ENCODE peak calls at places on chromosomes 11 and 22, in six cellular contexts. U, Z, P, J, R and C are unnamed samples.

GRCh38 chr22:28442951-28443876 is 236.4 kb downstream of the TTC28 start:
- DNase-seq in U (peak; percentile 81), Z (peak; percentile 64), P (no peak), J (peak; percentile 50), R (no peak), C (peak; percentile 79)

GRCh38 chr11:127110542-127110941 is 110.0 kb upstream of the KIRREL3 start:
- DNase-seq in U (no peak), Z (no peak), P (no peak), J (no peak), R (no peak), C (peak; percentile 22)

GRCh38 chr11:8768625-8769333 is 86.2 kb downstream of the RPL27A start:
- DNase-seq in U (no peak), Z (no peak), P (no peak), J (no peak), R (no peak), C (peak; percentile 90)

GRCh38 chr22:23791737-23792645 is 5.2 kb downstream of the SMARCB1 start:
- DNase-seq in U (no peak), Z (no peak), P (no peak), J (no peak), R (no peak), C (peak; percentile 42)

GRCh38 chr11:129917231-129917630 is 21.9 kb upstream of the NFRKB start:
- DNase-seq in U (no peak), Z (no peak), P (no peak), J (no peak), R (no peak), C (peak; percentile 82)

GRCh38 chr22:46149998-46150549 is at the start of gene PPARA:
- DNase-seq in U (peak; percentile 87), Z (peak; percentile 91), P (no peak), J (peak; percentile 89), R (peak; percentile 49), C (peak; percentile 100)

GRCh38 chr11:289706-290620 is 1.0 kb downstream of the PGGHG start:
- DNase-seq in U (no peak), Z (no peak), P (no peak), J (no peak), R (no peak), C (peak; percentile 92)

GRCh38 chr11:91625495-91625894 is 599.1 kb upstream of the FAT3 start:
- DNase-seq in U (no peak), Z (no peak), P (no peak), J (no peak), R (no peak), C (no peak)

GRCh38 chr11:94588366-94588952 is 21.3 kb downstream of the PIWIL4 start:
- DNase-seq in U (no peak), Z (no peak), P (no peak), J (no peak), R (no peak), C (no peak)

GRCh38 chr11:110525883-110526282 is 96.1 kb downstream of the FDX1 start:
- DNase-seq in U (no peak), Z (no peak), P (peak; percentile 74), J (peak; percentile 48), R (no peak), C (no peak)